ENCODE peak calls at places on chromosomes 3 and 15, in four cellular contexts. One of them, this sample, is unnamed. For H3K27me3, the result is how much of the 10 kb centered on the place peaks cover.

GRCh38 chr3:111998661-111999641 is at the start of gene TAGLN3:
- DNase-seq in astrocyte: peak
- DNase-seq in GM23338: peak
- DNase-seq in heart left ventricle: no peak
- DNase-seq in this sample: peak

GRCh38 chr3:162738778-162739177 is 1242.2 kb downstream of the OTOL1 start:
- DNase-seq in astrocyte: peak
- DNase-seq in GM23338: no peak
- DNase-seq in heart left ventricle: no peak
- DNase-seq in this sample: no peak

GRCh38 chr3:127970966-127971592 is 56.0 kb downstream of the KBTBD12 start:
- DNase-seq in astrocyte: peak
- DNase-seq in GM23338: peak
- DNase-seq in heart left ventricle: no peak
- DNase-seq in this sample: peak

GRCh38 chr15:52331490-52332240 is 36.1 kb upstream of the MYO5C start:
- DNase-seq in astrocyte: peak
- DNase-seq in GM23338: peak
- DNase-seq in heart left ventricle: no peak
- DNase-seq in this sample: peak

GRCh38 chr15:73081321-73081958 is 29.2 kb downstream of the NEO1 start:
- DNase-seq in astrocyte: peak
- DNase-seq in GM23338: peak
- DNase-seq in heart left ventricle: no peak
- DNase-seq in this sample: peak

GRCh38 chr3:174100744-174101143 is 703.2 kb downstream of the NLGN1 start:
- DNase-seq in astrocyte: no peak
- DNase-seq in GM23338: no peak
- DNase-seq in heart left ventricle: no peak
- DNase-seq in this sample: no peak

GRCh38 chr15:29935296-29936020 is 113.2 kb upstream of the TJP1 start:
- DNase-seq in astrocyte: no peak
- DNase-seq in GM23338: peak
- DNase-seq in heart left ventricle: no peak
- DNase-seq in this sample: peak

GRCh38 chr15:56366211-56366610 is 985 bp downstream of the TEX9 start:
- DNase-seq in astrocyte: no peak
- DNase-seq in GM23338: peak
- DNase-seq in heart left ventricle: no peak
- DNase-seq in this sample: no peak

GRCh38 chr3:8649757-8650156 is 5.2 kb upstream of the SSUH2 start:
- DNase-seq in astrocyte: no peak
- DNase-seq in GM23338: no peak
- DNase-seq in heart left ventricle: no peak
- DNase-seq in this sample: no peak

DNA sequence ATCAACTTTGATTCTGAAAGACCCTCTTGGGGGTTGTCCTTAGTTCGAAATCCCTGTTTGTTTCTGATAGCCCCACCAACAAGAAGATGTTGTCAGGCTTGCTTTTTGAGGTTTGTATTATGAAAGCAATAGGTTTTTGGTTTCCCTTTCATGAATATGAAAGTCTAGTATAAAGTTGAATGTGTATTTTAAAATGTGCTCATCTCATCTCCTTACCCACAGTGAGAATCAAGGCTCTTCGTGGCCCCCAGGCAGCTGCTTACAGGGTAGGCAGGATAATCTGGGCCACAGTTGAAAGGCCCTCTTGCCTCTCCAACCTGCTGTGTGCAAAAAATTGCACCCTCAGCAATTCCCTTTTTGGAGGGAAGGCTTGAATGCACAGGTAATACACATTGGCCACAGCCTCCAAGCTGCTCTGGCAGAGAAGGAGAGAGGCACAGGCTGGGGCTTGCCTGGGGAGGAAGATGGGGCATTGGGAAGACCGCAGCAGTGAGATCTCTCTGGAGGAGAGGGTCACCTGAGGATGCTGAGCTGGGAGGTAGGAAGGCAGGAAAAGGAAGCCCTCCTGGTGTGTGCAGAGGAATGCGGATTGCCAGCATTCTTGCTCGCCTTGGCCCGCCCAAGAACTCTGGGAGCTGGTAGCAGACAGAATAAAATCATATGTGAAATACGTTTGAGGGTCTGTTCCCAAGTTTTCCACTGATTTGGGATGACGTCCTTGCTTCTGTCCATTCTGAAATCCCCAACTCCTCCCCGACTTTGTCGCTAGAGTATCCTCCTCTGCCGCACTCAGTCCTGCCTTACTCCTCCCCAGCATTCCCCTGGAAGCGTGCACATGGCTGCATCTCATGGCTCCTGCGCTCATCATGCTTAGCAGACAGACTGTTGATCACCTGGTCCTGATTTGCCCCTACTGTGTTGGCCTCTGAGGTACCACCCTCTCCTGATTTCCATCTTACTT is 196.4 kb downstream of the RPLP1 start:
- DNase-seq in astrocyte: no peak
- DNase-seq in GM23338: peak
- DNase-seq in heart left ventricle: no peak
- DNase-seq in this sample: peak
- H3K27me3 ChIP-seq in astrocyte: half or more
- H3K27me3 ChIP-seq in GM23338: under half
- H3K27me3 ChIP-seq in heart left ventricle: under half
- H3K27me3 ChIP-seq in this sample: under half

GRCh38 chr3:37458162-37458895 is 283.9 kb upstream of the LRRFIP2 start:
- DNase-seq in astrocyte: no peak
- DNase-seq in GM23338: no peak
- DNase-seq in heart left ventricle: peak
- DNase-seq in this sample: no peak

GRCh38 chr3:37465174-37465573 is 290.8 kb upstream of the LRRFIP2 start:
- DNase-seq in astrocyte: no peak
- DNase-seq in GM23338: peak
- DNase-seq in heart left ventricle: no peak
- DNase-seq in this sample: no peak

GRCh38 chr3:37463163-37463562 is 288.8 kb upstream of the LRRFIP2 start:
- DNase-seq in astrocyte: no peak
- DNase-seq in GM23338: no peak
- DNase-seq in heart left ventricle: no peak
- DNase-seq in this sample: no peak

GRCh38 chr3:37466660-37467359 is 292.4 kb upstream of the LRRFIP2 start:
- DNase-seq in astrocyte: no peak
- DNase-seq in GM23338: no peak
- DNase-seq in heart left ventricle: peak
- DNase-seq in this sample: no peak

DNA sequence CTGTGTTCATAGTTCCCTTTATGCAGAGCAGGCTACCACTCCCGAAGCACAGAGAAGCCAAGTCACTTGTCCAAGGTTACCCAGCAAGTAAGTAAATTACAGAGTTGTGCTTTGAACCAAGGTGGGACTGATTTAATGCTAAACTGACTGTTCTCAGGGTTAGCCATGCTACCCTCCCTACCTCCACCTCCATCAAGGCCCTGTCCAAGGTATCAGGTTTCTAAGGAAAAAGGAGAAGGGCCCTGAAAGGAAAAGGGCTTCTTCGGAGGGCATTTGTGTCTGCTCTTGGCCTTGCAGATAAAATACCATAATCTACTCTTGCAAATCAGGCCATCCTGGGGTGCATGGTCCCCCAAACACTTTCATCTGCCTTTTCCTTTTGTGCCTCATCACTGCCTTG is 288.1 kb upstream of the LRRFIP2 start:
- DNase-seq in astrocyte: no peak
- DNase-seq in GM23338: no peak
- DNase-seq in heart left ventricle: no peak
- DNase-seq in this sample: no peak
- H3K27me3 ChIP-seq in astrocyte: under half
- H3K27me3 ChIP-seq in GM23338: under half
- H3K27me3 ChIP-seq in heart left ventricle: under half
- H3K27me3 ChIP-seq in this sample: under half

DNA sequence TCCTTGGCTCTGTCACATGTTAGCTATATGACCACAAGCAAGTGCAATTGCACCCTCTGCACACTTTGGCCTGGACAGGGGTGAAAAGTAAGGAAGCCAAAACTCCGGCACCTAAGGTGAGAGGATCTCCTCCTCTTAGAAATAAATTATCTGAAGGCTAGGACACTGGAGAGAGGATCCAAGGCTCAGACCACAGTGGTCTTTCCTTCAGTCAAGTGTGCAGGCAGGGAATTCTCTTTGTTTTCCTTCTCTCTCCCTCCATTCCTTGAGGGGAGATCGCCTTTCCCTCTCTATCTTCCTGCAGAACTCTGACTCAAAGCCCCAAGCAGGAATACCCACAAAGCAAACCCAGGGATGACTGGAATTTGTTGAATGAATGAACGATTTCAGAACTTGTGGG is 3.1 kb upstream of the MEGF11 start:
- DNase-seq in astrocyte: no peak
- DNase-seq in GM23338: no peak
- DNase-seq in heart left ventricle: no peak
- DNase-seq in this sample: no peak
- H3K27me3 ChIP-seq in astrocyte: half or more
- H3K27me3 ChIP-seq in GM23338: half or more
- H3K27me3 ChIP-seq in heart left ventricle: under half
- H3K27me3 ChIP-seq in this sample: half or more

GRCh38 chr3:62379206-62379834 is 6.0 kb upstream of the FEZF2 start:
- DNase-seq in astrocyte: no peak
- DNase-seq in GM23338: peak
- DNase-seq in heart left ventricle: no peak
- DNase-seq in this sample: no peak
- H3K27me3 ChIP-seq in astrocyte: half or more
- H3K27me3 ChIP-seq in GM23338: half or more
- H3K27me3 ChIP-seq in heart left ventricle: half or more
- H3K27me3 ChIP-seq in this sample: half or more

DNA sequence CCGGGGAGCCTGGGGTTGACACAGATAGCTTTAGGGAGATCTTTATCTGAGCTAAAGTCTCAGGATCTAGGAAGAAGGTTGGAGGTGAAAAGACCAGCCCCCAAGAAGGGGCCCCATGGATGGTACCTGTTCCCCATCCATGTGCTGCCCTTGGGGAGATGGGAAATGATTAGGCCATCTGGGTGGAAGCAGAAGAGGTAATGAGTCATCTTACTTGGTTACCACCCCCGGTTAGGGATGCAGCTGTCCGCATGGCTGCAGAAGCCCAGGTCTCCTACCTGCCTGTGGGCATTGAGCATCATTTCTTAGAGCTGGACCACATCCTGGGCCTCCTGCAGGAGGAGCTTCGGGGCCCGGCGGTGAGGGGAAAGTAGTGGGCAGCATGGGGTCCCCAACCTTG is 3.1 kb upstream of the CPLX3 start:
- DNase-seq in astrocyte: no peak
- DNase-seq in GM23338: no peak
- DNase-seq in heart left ventricle: no peak
- DNase-seq in this sample: no peak
- H3K27me3 ChIP-seq in astrocyte: under half
- H3K27me3 ChIP-seq in GM23338: under half
- H3K27me3 ChIP-seq in heart left ventricle: under half
- H3K27me3 ChIP-seq in this sample: under half

GRCh38 chr15:33326908-33327307 is 16.1 kb downstream of the RYR3 start:
- DNase-seq in astrocyte: no peak
- DNase-seq in GM23338: no peak
- DNase-seq in heart left ventricle: no peak
- DNase-seq in this sample: no peak

GRCh38 chr15:33328105-33328504 is 17.3 kb downstream of the RYR3 start:
- DNase-seq in astrocyte: no peak
- DNase-seq in GM23338: no peak
- DNase-seq in heart left ventricle: no peak
- DNase-seq in this sample: no peak

GRCh38 chr15:33330931-33331330 is 20.2 kb downstream of the RYR3 start:
- DNase-seq in astrocyte: no peak
- DNase-seq in GM23338: no peak
- DNase-seq in heart left ventricle: no peak
- DNase-seq in this sample: no peak

GRCh38 chr15:33324609-33325008 is 13.8 kb downstream of the RYR3 start:
- DNase-seq in astrocyte: no peak
- DNase-seq in GM23338: no peak
- DNase-seq in heart left ventricle: no peak
- DNase-seq in this sample: no peak

DNA sequence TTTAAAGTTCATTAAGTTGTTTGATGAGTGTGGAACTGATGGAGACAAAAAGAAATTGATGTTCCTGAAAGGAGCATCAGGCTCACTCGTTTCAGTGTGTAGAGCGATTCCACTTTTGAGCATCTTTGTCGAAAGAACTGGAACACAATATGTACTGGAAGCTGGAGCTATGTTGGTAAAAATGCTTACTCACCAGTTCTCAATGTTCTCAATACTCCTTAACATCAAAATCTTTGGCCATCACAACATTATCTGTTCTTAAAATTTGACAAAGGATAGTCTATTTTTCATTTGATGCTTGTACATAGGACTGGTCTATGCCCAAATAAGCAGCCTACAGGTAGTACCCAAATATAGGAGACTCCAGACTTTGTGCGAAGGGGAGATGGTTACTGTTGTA is 18.7 kb downstream of the RYR3 start:
- DNase-seq in astrocyte: no peak
- DNase-seq in GM23338: no peak
- DNase-seq in heart left ventricle: no peak
- DNase-seq in this sample: no peak
- H3K27me3 ChIP-seq in astrocyte: under half
- H3K27me3 ChIP-seq in GM23338: under half
- H3K27me3 ChIP-seq in heart left ventricle: under half
- H3K27me3 ChIP-seq in this sample: half or more

DNA sequence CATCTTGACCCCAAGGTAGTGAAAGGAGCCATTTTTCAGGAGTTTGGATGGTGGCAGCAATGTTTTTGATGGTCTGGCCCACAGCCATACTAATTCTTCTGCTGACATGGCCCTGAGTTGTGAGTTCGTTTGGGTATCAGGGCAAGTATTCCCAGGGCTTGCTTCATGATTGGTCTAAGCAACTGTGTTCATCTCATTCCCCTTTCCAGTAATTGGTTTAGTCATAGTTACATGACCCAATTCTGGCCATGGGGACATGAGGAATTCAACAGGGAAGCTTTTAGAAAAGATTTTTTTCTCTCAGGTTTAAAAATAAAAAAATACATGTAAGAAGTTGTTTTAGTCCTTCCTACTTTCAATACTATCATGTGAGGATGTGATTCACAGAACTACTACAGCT is 150.5 kb upstream of the NPHP3 start:
- DNase-seq in astrocyte: no peak
- DNase-seq in GM23338: no peak
- DNase-seq in heart left ventricle: no peak
- DNase-seq in this sample: no peak
- H3K27me3 ChIP-seq in astrocyte: under half
- H3K27me3 ChIP-seq in GM23338: under half
- H3K27me3 ChIP-seq in heart left ventricle: under half
- H3K27me3 ChIP-seq in this sample: under half

This sample was measured in foreskin keratinocyte.